ENCODE peak calls at places on chromosomes 7 and 10, in five cellular contexts. P is nephron progenitor cell; G is stimulated activated CD4-positive, alpha-beta T cell treated with anti-CD3 and anti-CD28 coated beads, Interleukin-1b, Interleukin-23, amount 100 ng/mL, for 4 hours; K is AG04450; V is fibroblast of mammary gland. S is an unnamed sample.

GRCh38 chr10:67280405-67280804 is 354.6 kb downstream of the LRRTM3 start:
- DNase-seq in K (no peak), G (no peak), V (no peak), P (no peak), S (no peak)

GRCh38 chr10:68957654-68958053 is 1.7 kb downstream of the DDX21 start:
- DNase-seq in V (peak), G (no peak), P (no peak), K (no peak), S (no peak)

GRCh38 chr10:80444646-80445319 is 9.3 kb upstream of the TSPAN14 start:
- DNase-seq in K (no peak), G (no peak), V (peak), P (peak), S (peak)

GRCh38 chr10:7315906-7316305 is 94.9 kb downstream of the SFMBT2 start:
- DNase-seq in G (no peak), K (no peak), V (peak), P (no peak), S (no peak)

GRCh38 chr7:124106575-124106974 is 73.7 kb upstream of the TMEM229A start:
- DNase-seq in P (no peak), K (no peak), G (no peak), V (no peak), S (no peak)

GRCh38 chr7:7795736-7796135 is 77.3 kb upstream of the RPA3 start:
- DNase-seq in P (no peak), V (peak), K (no peak), G (no peak), S (no peak)

GRCh38 chr7:78993341-78993740 is 460.1 kb downstream of the MAGI2 start:
- DNase-seq in V (no peak), G (no peak), K (no peak), P (no peak), S (no peak)

GRCh38 chr7:21542891-21543527 is at the start of gene DNAH11:
- DNase-seq in K (no peak), V (peak), G (no peak), P (peak), S (no peak)

GRCh38 chr7:45088821-45089313 is at the start of gene NACAD:
- DNase-seq in V (no peak), P (peak), K (no peak), G (peak), S (peak)

GRCh38 chr7:54060643-54061042 is 481.5 kb upstream of the VSTM2A start:
- DNase-seq in P (no peak), K (no peak), V (no peak), G (no peak), S (no peak)

GRCh38 chr7:30225863-30226361 is 58.5 kb upstream of the ZNRF2 start:
- DNase-seq in P (no peak), K (no peak), V (peak), G (no peak), S (peak)

GRCh38 chr7:125834421-125834820 is 904.8 kb upstream of the POT1 start:
- DNase-seq in G (no peak), P (no peak), K (no peak), V (no peak), S (no peak)

GRCh38 chr10:49435225-49435624 is 39.3 kb upstream of the DRGX start:
- DNase-seq in G (no peak), K (no peak), V (no peak), P (no peak), S (no peak)

GRCh38 chr10:89454561-89455347 is 40.4 kb downstream of the IFIT5 start:
- DNase-seq in K (no peak), V (no peak), G (no peak), P (no peak), S (no peak)

GRCh38 chr7:78018541-78019456 is 220.2 kb downstream of the PHTF2 start:
- DNase-seq in G (no peak), P (peak), K (no peak), V (peak), S (no peak)

GRCh38 chr7:114922151-114922651 is 307 bp downstream of the MDFIC start:
- DNase-seq in K (no peak), G (peak), P (peak), V (peak), S (peak)

GRCh38 chr7:35975851-35976454 is 175.1 kb downstream of the SEPTIN7 start:
- DNase-seq in V (peak), G (peak), K (peak), P (peak), S (no peak)

GRCh38 chr10:43867113-43867512 is 218.4 kb upstream of the ZNF32 start:
- DNase-seq in P (no peak), K (no peak), V (no peak), G (no peak), S (no peak)

GRCh38 chr7:25260862-25261454 is 32.7 kb upstream of the NPVF start:
- DNase-seq in G (no peak), K (peak), P (no peak), V (peak), S (no peak)

GRCh38 chr10:96406091-96406490 is 47.3 kb upstream of the OPALIN start:
- DNase-seq in P (no peak), G (no peak), V (no peak), K (no peak), S (no peak)